ENCODE peak calls at places on chromosomes 7 and 10, in four cellular contexts. Q is activated CD8-positive, alpha-beta memory T cell treated with anti-CD3 and anti-CD28 coated beads for 24 hours; M is effector memory CD4-positive, alpha-beta T cell; G is fibroblast of pulmonary artery. H is an unnamed sample.

GRCh38 chr7:66376264-66376945 is 171.3 kb downstream of the TPST1 start:
- DNase-seq in Q (no peak), M (no peak), G (no peak), H (no peak)

GRCh38 chr7:100678291-100678984 is 4.9 kb downstream of the GNB2 start:
- DNase-seq in Q (peak), M (no peak), G (no peak), H (no peak)

GRCh38 chr7:87129836-87130235 is 22.4 kb upstream of the DMTF1 start:
- DNase-seq in Q (no peak), M (no peak), G (no peak), H (no peak)

GRCh38 chr10:133276100-133276434 is 601 bp downstream of the ADAM8 start:
- DNase-seq in Q (no peak), M (no peak), G (no peak), H (no peak)

GRCh38 chr7:37930226-37930948 is 9.9 kb downstream of the EPDR1 start:
- DNase-seq in Q (no peak), M (no peak), G (no peak), H (no peak)

GRCh38 chr10:26437637-26438461 is at the start of gene APBB1IP:
- DNase-seq in Q (peak), M (peak), G (peak), H (peak)

GRCh38 chr10:50946991-50947781 is 61.8 kb upstream of the A1CF start:
- DNase-seq in Q (no peak), M (no peak), G (no peak), H (no peak)

GRCh38 chr7:151313857-151314256 is 27.8 kb upstream of the NUB1 start:
- DNase-seq in Q (no peak), M (no peak), G (peak), H (no peak)

GRCh38 chr7:20529260-20529659 is 86.2 kb upstream of the ABCB5 start:
- DNase-seq in Q (no peak), M (no peak), G (no peak), H (no peak)

GRCh38 chr7:124489082-124489819 is 276.3 kb downstream of the GPR37 start:
- DNase-seq in Q (no peak), M (no peak), G (no peak), H (no peak)

GRCh38 chr7:47406766-47407129 is 175.2 kb downstream of the TNS3 start:
- DNase-seq in Q (no peak), M (no peak), G (no peak), H (no peak)

GRCh38 chr10:30863516-30864210 is 168.0 kb downstream of the ZNF438 start:
- DNase-seq in Q (no peak), M (no peak), G (no peak), H (no peak)

GRCh38 chr10:47287805-47288204 is 12.2 kb upstream of the GDF10 start:
- DNase-seq in Q (peak), M (no peak), G (no peak), H (no peak)

GRCh38 chr7:5779108-5779507 is 2.4 kb downstream of the RNF216 start:
- DNase-seq in Q (no peak), M (no peak), G (no peak), H (no peak)

GRCh38 chr7:27147211-27148030 is at the start of gene HOXA6:
- DNase-seq in Q (peak), M (no peak), G (no peak), H (no peak)

GRCh38 chr7:130242198-130243014 is 24.3 kb upstream of the CPA2 start:
- DNase-seq in Q (peak), M (peak), G (peak), H (peak)

GRCh38 chr7:99955247-99955646 is 20.6 kb downstream of the AZGP1 start:
- DNase-seq in Q (no peak), M (no peak), G (no peak), H (no peak)

GRCh38 chr10:75466886-75467285 is 35.5 kb downstream of the LRMDA start:
- DNase-seq in Q (no peak), M (no peak), G (no peak), H (no peak)

GRCh38 chr10:124351481-124352220 is 67.1 kb downstream of the OAT start:
- DNase-seq in Q (no peak), M (no peak), G (no peak), H (no peak)

GRCh38 chr10:30027057-30028005 is 32.1 kb downstream of the JCAD start:
- DNase-seq in Q (peak), M (peak), G (peak), H (peak)

GRCh38 chr7:14604606-14605005 is 297.9 kb downstream of the DGKB start:
- DNase-seq in Q (no peak), M (no peak), G (no peak), H (no peak)

GRCh38 chr7:23232966-23233365 is 13.6 kb upstream of the GPNMB start:
- DNase-seq in Q (no peak), M (no peak), G (no peak), H (no peak)

GRCh38 chr7:66297579-66297978 is 92.4 kb downstream of the TPST1 start:
- DNase-seq in Q (no peak), M (no peak), G (no peak), H (no peak)

GRCh38 chr7:41579961-41580935 is 122.6 kb downstream of the INHBA start:
- DNase-seq in Q (no peak), M (no peak), G (peak), H (no peak)

GRCh38 chr7:101128040-101128834 is 1.3 kb downstream of the SERPINE1 start:
- DNase-seq in Q (no peak), M (no peak), G (peak), H (no peak)

H was measured in CD8-positive, alpha-beta T cell.